ENCODE peak calls at places on chromosomes 13 and 19, in seven cellular contexts. J, R, A, N, K, X and Z are unnamed samples.

GRCh38 chr13:77767413-77767812 is 69.9 kb downstream of the SLAIN1 start:
- DNase-seq in R (no peak), N (no peak), X (no peak), A (no peak), K (no peak), J (no peak), Z (no peak)

GRCh38 chr13:92842145-92842544 is 384.5 kb upstream of the GPC6 start:
- DNase-seq in X (no peak), A (no peak), N (peak), K (peak), R (no peak), J (no peak), Z (peak)

GRCh38 chr13:65932587-65933239 is 1297.4 kb downstream of the PCDH9 start:
- DNase-seq in R (no peak), A (peak), X (no peak), K (no peak), J (no peak), N (peak), Z (peak)

GRCh38 chr13:110702591-110703526 is 3.1 kb downstream of the CARS2 start:
- DNase-seq in J (no peak), N (peak), X (no peak), A (no peak), K (no peak), R (no peak), Z (peak)

GRCh38 chr19:19871932-19872331 is 6.2 kb downstream of the ZNF253 start:
- DNase-seq in X (no peak), J (no peak), K (no peak), A (no peak), N (no peak), R (no peak), Z (no peak)

GRCh38 chr19:2636142-2636896 is 66.2 kb downstream of the GNG7 start:
- DNase-seq in N (no peak), J (no peak), X (no peak), A (no peak), R (no peak), K (no peak), Z (no peak)

GRCh38 chr19:6551607-6552450 is 21.0 kb downstream of the TNFSF9 start:
- DNase-seq in K (peak), A (no peak), X (peak), N (no peak), J (peak), R (no peak), Z (no peak)

GRCh38 chr13:19601749-19602725 is 31.4 kb upstream of the MPHOSPH8 start:
- DNase-seq in R (peak), K (peak), N (peak), X (peak), A (peak), J (peak), Z (peak)

GRCh38 chr19:23698711-23699520 is 11.9 kb upstream of the ZNF675 start:
- DNase-seq in J (peak), R (no peak), A (peak), X (no peak), K (peak), N (no peak), Z (no peak)

GRCh38 chr19:17240855-17241399 is 4.8 kb downstream of the NR2F6 start:
- DNase-seq in K (no peak), X (no peak), R (no peak), J (no peak), N (no peak), A (no peak), Z (no peak)

GRCh38 chr19:35457173-35457572 is 9.1 kb downstream of the FFAR2 start:
- DNase-seq in R (no peak), N (no peak), A (no peak), X (no peak), K (no peak), J (no peak), Z (no peak)

GRCh38 chr19:19711934-19712828 is 20.7 kb downstream of the ZNF14 start:
- DNase-seq in R (no peak), X (no peak), J (no peak), K (peak), A (no peak), N (no peak), Z (peak)

GRCh38 chr13:85725433-85725832 is 73.8 kb downstream of the SLITRK6 start:
- DNase-seq in J (no peak), A (no peak), R (no peak), X (no peak), N (no peak), K (no peak), Z (no peak)

GRCh38 chr13:94739235-94739634 is 26.9 kb upstream of the SOX21 start:
- DNase-seq in J (no peak), R (no peak), N (no peak), X (no peak), K (no peak), A (no peak), Z (no peak)

GRCh38 chr19:4369888-4370260 is 26.5 kb downstream of the MPND start:
- DNase-seq in X (peak), R (no peak), N (peak), K (peak), A (peak), J (peak), Z (peak)

GRCh38 chr19:8089664-8090601 is 37.4 kb downstream of the CCL25 start:
- DNase-seq in J (no peak), K (peak), R (no peak), X (no peak), A (no peak), N (no peak), Z (no peak)

GRCh38 chr13:30737511-30738342 is 2.4 kb downstream of the ALOX5AP start:
- DNase-seq in N (no peak), X (no peak), A (peak), J (no peak), R (no peak), K (no peak), Z (no peak)

GRCh38 chr13:30738946-30739528 is 3.7 kb downstream of the ALOX5AP start:
- DNase-seq in K (no peak), N (no peak), R (no peak), J (no peak), A (no peak), X (no peak), Z (no peak)

GRCh38 chr13:30742896-30743295 is 7.6 kb downstream of the ALOX5AP start:
- DNase-seq in R (no peak), N (no peak), J (no peak), A (peak), K (no peak), X (no peak), Z (no peak)

GRCh38 chr13:30738526-30738925 is 3.2 kb downstream of the ALOX5AP start:
- DNase-seq in K (no peak), J (peak), N (no peak), X (no peak), R (no peak), A (peak), Z (no peak)

DNA sequence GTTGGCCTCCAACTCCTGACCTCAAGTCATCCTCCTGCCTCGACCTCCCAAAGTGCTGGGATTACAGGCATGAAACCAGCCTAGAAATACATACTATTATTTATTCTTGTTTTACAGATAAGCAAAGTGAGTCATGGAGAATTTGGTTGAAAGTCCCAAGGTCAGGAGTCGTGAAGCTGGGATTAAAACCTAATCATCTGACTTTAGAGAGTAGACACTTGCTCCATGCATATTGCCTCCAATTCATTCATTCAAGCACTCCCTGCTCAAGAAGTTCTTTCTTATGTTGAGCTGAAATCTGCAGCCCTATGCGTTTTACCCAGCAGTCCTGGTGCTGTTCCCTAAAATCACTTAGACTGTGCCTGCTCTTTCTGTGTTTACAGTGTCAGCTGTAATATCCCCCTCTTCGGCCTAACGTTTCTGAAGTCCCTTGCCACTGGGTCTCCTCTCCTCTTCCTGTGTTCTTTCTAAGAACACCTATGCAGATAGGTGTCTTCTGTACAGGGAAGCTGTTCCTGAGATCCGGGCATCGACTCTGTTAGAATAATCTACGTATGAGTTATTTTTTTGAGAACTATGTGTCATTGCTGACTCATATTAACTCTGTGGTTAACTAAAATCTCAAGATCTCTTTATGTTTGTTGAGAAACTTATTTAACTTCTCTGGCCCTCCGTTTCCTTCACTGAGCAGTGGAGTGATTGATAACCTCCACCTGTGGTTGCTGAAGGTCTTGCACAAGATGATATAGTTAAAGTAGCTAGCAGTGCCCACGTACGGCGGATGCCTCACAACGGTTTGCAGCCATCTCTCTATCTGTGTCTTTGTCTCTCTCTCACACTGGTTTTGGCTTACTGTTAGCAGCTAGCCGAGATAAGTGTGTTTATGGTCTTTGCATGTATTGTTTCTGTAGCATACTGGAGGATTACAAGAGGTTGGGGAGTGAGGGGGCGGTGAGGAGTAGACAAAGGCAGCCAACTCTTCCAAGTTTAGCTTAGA is 4.6 kb downstream of the ALOX5AP start:
- DNase-seq in J (no peak), A (peak), N (peak), K (peak), X (no peak), R (no peak), Z (peak)
- H3K18ac ChIP-seq in J (no peak), A (no peak), N (peak), K (peak), X (no peak), R (no peak), Z (peak)

GRCh38 chr19:40420451-40420765 is 5.4 kb downstream of the SERTAD1 start:
- DNase-seq in R (no peak), K (no peak), A (no peak), N (no peak), J (no peak), X (no peak), Z (no peak)

GRCh38 chr19:40419780-40420179 is 6.0 kb downstream of the SERTAD1 start:
- DNase-seq in K (no peak), J (no peak), R (no peak), A (no peak), X (no peak), N (no peak), Z (no peak)

GRCh38 chr19:40418040-40418439 is 4.9 kb upstream of the PRX start:
- DNase-seq in A (no peak), X (no peak), J (no peak), N (no peak), R (no peak), K (no peak), Z (no peak)

GRCh38 chr19:40417714-40417996 is 4.5 kb upstream of the PRX start:
- DNase-seq in X (no peak), R (no peak), A (no peak), K (no peak), N (no peak), J (no peak), Z (no peak)

DNA sequence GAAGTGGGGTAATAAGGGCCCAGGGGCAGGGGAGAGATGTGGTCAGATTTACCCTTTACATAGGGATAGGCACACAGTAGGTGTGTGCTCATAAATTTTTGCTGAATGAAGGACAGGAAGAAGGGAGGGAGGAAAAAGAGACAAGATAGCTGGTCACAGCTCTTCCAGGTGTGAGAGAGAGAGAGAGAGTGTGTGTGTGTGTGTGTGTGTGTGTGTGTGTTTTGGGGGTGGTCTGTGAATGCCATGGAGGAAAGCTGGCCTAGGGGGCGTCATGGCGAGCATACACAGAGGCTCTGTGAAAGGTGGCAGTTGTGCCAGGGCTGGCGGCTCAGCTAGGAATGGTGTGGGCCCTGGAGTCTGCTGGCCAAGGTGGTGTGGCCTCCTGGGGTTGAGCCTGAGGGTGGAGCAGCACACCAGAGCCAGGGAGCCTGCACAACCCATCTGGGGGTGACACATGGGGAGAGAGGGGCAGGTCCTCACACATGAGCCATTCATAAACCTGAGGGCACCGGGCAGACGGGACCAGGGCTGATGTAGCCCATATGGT is 6.0 kb upstream of the PRX start:
- DNase-seq in X (no peak), J (peak), R (no peak), A (no peak), K (no peak), N (no peak), Z (peak)
- H3K18ac ChIP-seq in X (no peak), J (no peak), R (no peak), A (no peak), K (no peak), N (no peak), Z (peak)

GRCh38 chr19:41085748-41086415 is 2.4 kb upstream of the CYP2A13 start:
- DNase-seq in N (no peak), X (no peak), J (no peak), K (no peak), A (no peak), R (no peak), Z (no peak)
- H3K18ac ChIP-seq in N (no peak), X (no peak), J (no peak), K (no peak), A (no peak), R (no peak), Z (no peak)

GRCh38 chr13:34159946-34160345 is 342.0 kb downstream of the RFC3 start:
- DNase-seq in R (no peak), J (no peak), A (no peak), K (peak), N (no peak), X (no peak), Z (no peak)
- H3K18ac ChIP-seq in R (no peak), J (no peak), A (no peak), K (no peak), N (no peak), X (no peak), Z (peak)

GRCh38 chr13:59787679-59788078 is 376.0 kb downstream of the DIAPH3 start:
- DNase-seq in A (no peak), J (no peak), K (no peak), N (no peak), R (peak), X (no peak), Z (no peak)
- H3K18ac ChIP-seq in A (no peak), J (no peak), K (no peak), N (peak), R (no peak), X (no peak), Z (no peak)

GRCh38 chr13:113553541-113554332 is 30.8 kb upstream of the TFDP1 start:
- DNase-seq in X (peak), K (no peak), A (no peak), N (no peak), R (no peak), J (no peak), Z (no peak)
- H3K18ac ChIP-seq in X (no peak), K (no peak), A (no peak), N (no peak), R (peak), J (no peak), Z (no peak)

GRCh38 chr13:32170841-32171240 is 139.3 kb downstream of the FRY start:
- DNase-seq in X (no peak), K (no peak), N (no peak), A (no peak), R (no peak), J (no peak), Z (no peak)

GRCh38 chr13:32175307-32175706 is 139.9 kb downstream of the ZAR1L start:
- DNase-seq in N (no peak), J (no peak), X (no peak), K (no peak), R (no peak), A (no peak), Z (no peak)

GRCh38 chr13:32175943-32176342 is 139.2 kb downstream of the ZAR1L start:
- DNase-seq in J (no peak), K (no peak), X (no peak), A (no peak), R (no peak), N (no peak), Z (no peak)

GRCh38 chr13:32176696-32177095 is 138.5 kb downstream of the ZAR1L start:
- DNase-seq in A (no peak), R (no peak), J (no peak), X (no peak), K (no peak), N (no peak), Z (no peak)

GRCh38 chr13:32174366-32174765 is 140.8 kb downstream of the ZAR1L start:
- DNase-seq in X (no peak), R (no peak), J (no peak), N (no peak), K (no peak), A (no peak), Z (no peak)
- H3K18ac ChIP-seq in X (no peak), R (no peak), J (no peak), N (no peak), K (no peak), A (no peak), Z (no peak)